ENCODE peak calls at places on chromosomes 5 and 9, in five cellular contexts. A is mucosa of gallbladder; B is activated naive CD8-positive, alpha-beta T cell treated with anti-CD3 and anti-CD28 coated beads, Interleukin-2, amount 50 U/mL, for 24 hours; I is lower lobe of right lung; P is adipocyte. N is an unnamed sample.

GRCh38 chr9:133607976-133608375 is 1.2 kb downstream of the FAM163B start:
- DNase-seq in A (no peak), B (no peak), I (peak), P (no peak), N (no peak)

GRCh38 chr5:132830436-132831094 is at the start of gene SHROOM1:
- DNase-seq in B (no peak), P (peak), A (peak), I (peak), N (peak)

GRCh38 chr9:98303556-98304125 is 48.2 kb upstream of the TBC1D2 start:
- DNase-seq in A (no peak), P (no peak), I (no peak), B (no peak), N (no peak)

GRCh38 chr9:123620258-123620657 is 264.3 kb downstream of the CRB2 start:
- DNase-seq in P (no peak), B (no peak), A (no peak), I (no peak), N (no peak)

GRCh38 chr9:6910032-6910431 is 152.3 kb downstream of the KDM4C start:
- DNase-seq in B (no peak), I (no peak), A (no peak), P (peak), N (peak)

GRCh38 chr5:126525630-126526245 is 69.3 kb downstream of the ALDH7A1 start:
- DNase-seq in A (peak), P (no peak), I (peak), B (no peak), N (no peak)

GRCh38 chr9:1050125-1050895 is at the start of gene DMRT2:
- DNase-seq in I (peak), P (peak), B (no peak), A (peak), N (peak)

GRCh38 chr5:53126514-53126913 is 17.0 kb upstream of the MOCS2 start:
- DNase-seq in P (peak), I (no peak), B (no peak), A (no peak), N (no peak)

GRCh38 chr9:83379045-83379444 is 159.2 kb downstream of the FRMD3 start:
- DNase-seq in I (no peak), A (no peak), P (no peak), B (no peak), N (no peak)

GRCh38 chr5:115295775-115296129 is 702 bp downstream of the CCDC112 start:
- DNase-seq in I (no peak), B (no peak), A (no peak), P (no peak), N (no peak)

GRCh38 chr5:134289509-134290113 is 63.7 kb upstream of the PPP2CA start:
- DNase-seq in B (peak), P (peak), I (no peak), A (peak), N (peak)

GRCh38 chr9:86434039-86434726 is 80.0 kb upstream of the TUT7 start:
- DNase-seq in A (peak), B (no peak), I (no peak), P (peak), N (peak)

GRCh38 chr5:143695941-143696340 is 116.0 kb upstream of the HMHB1 start:
- DNase-seq in P (no peak), I (no peak), A (no peak), B (no peak), N (no peak)

GRCh38 chr5:111238826-111239225 is 14.6 kb downstream of the CAMK4 start:
- DNase-seq in A (no peak), B (no peak), I (no peak), P (no peak), N (no peak)

GRCh38 chr5:120345947-120346346 is 118.2 kb upstream of the PRR16 start:
- DNase-seq in P (no peak), I (no peak), B (no peak), A (no peak), N (no peak)

N was measured in fibroblast of villous mesenchyme.